ENCODE peak calls at places on chromosomes 11 and 22, in four cellular contexts. C, T, S and J are unnamed samples.

GRCh38 chr11:596374-596773 is 19.4 kb downstream of the IRF7 start:
- DNase-seq in T (no peak), C (no peak), S (no peak), J (no peak)

GRCh38 chr22:42799462-42800405 is 57.3 kb downstream of the ARFGAP3 start:
- DNase-seq in T (no peak), C (peak; percentile 13), S (no peak), J (no peak)

GRCh38 chr11:42112896-42113295 is 653.4 kb upstream of the LRRC4C start:
- DNase-seq in T (no peak), S (no peak), C (no peak), J (no peak)

GRCh38 chr11:18701614-18702216 is 3.1 kb downstream of the TMEM86A start:
- DNase-seq in S (no peak), C (no peak), T (no peak), J (no peak)

GRCh38 chr22:45885171-45885840 is 91.7 kb downstream of the WNT7B start:
- DNase-seq in S (no peak), T (no peak), C (no peak), J (no peak)

GRCh38 chr11:22879615-22880014 is 19.3 kb upstream of the CCDC179 start:
- DNase-seq in C (no peak), S (peak; percentile 3), T (no peak), J (no peak)

GRCh38 chr11:116578971-116579687 is 193.7 kb downstream of the BUD13 start:
- DNase-seq in S (no peak), C (no peak), T (no peak), J (peak; percentile 55)

GRCh38 chr11:6603287-6604080 is at the start of the genes ILK and RRP8:
- DNase-seq in S (peak; percentile 92), C (peak; percentile 94), T (peak; percentile 93), J (peak; percentile 82)

GRCh38 chr22:36191106-36191836 is 10.3 kb downstream of the APOL4 start:
- DNase-seq in S (peak; percentile 15), T (peak; percentile 80), C (no peak), J (no peak)

GRCh38 chr22:30159561-30160353 is 79.5 kb downstream of the HORMAD2 start:
- DNase-seq in C (no peak), T (no peak), S (peak; percentile 82), J (no peak)

GRCh38 chr11:27904358-27905055 is 203.4 kb downstream of the KIF18A start:
- DNase-seq in C (no peak), S (peak; percentile 82), T (no peak), J (no peak)

GRCh38 chr22:42938976-42939375 is 76.0 kb downstream of the PACSIN2 start:
- DNase-seq in S (no peak), T (no peak), C (no peak), J (no peak)

GRCh38 chr11:129917231-129917630 is 21.9 kb upstream of the NFRKB start:
- DNase-seq in S (peak; percentile 46), T (no peak), C (no peak), J (no peak)

GRCh38 chr11:2120359-2121100 is 18.7 kb downstream of the IGF2 start:
- DNase-seq in C (no peak), T (no peak), S (no peak), J (peak; percentile 63)

GRCh38 chr11:2123628-2123960 is 15.6 kb downstream of the IGF2 start:
- DNase-seq in C (no peak), T (no peak), S (no peak), J (no peak)

GRCh38 chr11:2122907-2123627 is 16.1 kb downstream of the IGF2 start:
- DNase-seq in C (no peak), T (no peak), S (no peak), J (no peak)

GRCh38 chr11:2122222-2122906 is 16.8 kb downstream of the IGF2 start:
- DNase-seq in T (no peak), S (peak; percentile 78), C (no peak), J (no peak)

DNA sequence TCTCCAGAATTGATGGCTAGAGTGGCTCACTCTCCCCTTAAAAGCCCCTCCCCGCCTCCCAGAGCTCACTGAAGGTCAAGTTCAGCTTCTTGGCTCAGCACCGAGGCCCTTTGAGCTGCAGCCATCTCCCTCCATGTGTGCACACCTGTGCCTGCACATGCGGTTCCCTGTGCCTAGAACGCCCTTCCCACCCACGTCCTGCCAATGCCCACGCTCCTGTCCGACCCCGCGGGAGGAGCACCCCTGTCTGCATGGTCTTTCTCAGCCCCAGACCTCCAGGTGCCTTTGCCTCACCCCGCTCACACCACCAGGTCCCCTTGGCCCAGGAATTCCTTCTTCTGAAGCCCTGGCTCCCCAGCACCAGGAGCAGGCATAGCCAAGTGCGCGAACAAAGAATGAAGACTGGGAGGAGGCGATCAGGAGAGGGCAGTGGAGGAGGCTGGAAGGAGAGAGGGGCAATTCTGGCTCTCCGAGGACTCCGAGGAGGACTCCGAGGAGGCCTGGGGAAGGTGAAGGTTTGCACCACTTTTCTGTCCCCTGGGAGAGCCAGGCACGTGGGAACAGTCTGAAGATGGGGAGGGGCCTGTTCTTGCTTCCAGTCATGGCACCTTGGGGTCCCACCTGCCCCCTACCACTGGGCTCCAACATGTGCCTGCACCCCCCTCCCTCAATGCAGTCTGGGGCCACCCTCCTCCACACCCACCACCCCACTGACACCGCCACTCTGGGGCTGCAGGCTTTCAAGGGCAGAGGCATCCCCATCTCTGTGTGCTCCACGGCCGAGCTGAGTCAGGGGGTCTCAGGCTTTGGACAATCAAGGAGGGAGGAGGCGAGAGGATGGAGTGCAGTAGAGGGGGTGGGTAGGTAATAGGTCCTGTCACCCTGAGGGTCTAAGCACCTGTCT is 17.7 kb downstream of the IGF2 start:
- DNase-seq in S (no peak), C (no peak), T (no peak), J (no peak)
- H3K4me3 ChIP-seq in S (no peak overlapping the region), C (no peak overlapping the region), T (no peak overlapping the region), J (no peak overlapping the region)

GRCh38 chr22:19477321-19478085 is 1.5 kb downstream of the UFD1 start:
- DNase-seq in T (no peak), C (no peak), S (peak; percentile 21), J (no peak)
- TF ChIP-seq CTCF in T (peak; percentile 34), C (peak; percentile 51), S (peak; percentile 17), J (peak; percentile 19)

GRCh38 chr11:35919244-35919643 is 24.6 kb upstream of the LDLRAD3 start:
- DNase-seq in S (peak; percentile 25), C (no peak), T (no peak), J (no peak)
- H3K4me3 ChIP-seq in S (no peak overlapping the region), C (no peak overlapping the region), T (no peak overlapping the region), J (no peak overlapping the region)

GRCh38 chr11:122360875-122361274 is 244.9 kb upstream of the BLID start:
- DNase-seq in T (no peak), S (no peak), C (no peak), J (no peak)
- TF ChIP-seq CTCF in T (no peak), S (no peak), C (no peak), J (no peak)

GRCh38 chr11:111367411-111368284 is 11.4 kb downstream of the POU2AF1 start:
- DNase-seq in S (no peak), C (no peak), T (no peak), J (no peak)
- H3K4me3 ChIP-seq in S (no peak overlapping the region), C (no peak overlapping the region), T (no peak overlapping the region), J (no peak overlapping the region)

GRCh38 chr11:118491041-118491440 is 36.2 kb upstream of the TTC36 start:
- DNase-seq in S (no peak), C (no peak), T (no peak), J (no peak)

GRCh38 chr11:118488480-118489109 is 38.7 kb upstream of the TTC36 start:
- DNase-seq in C (peak; percentile 66), S (peak; percentile 76), T (peak; percentile 59), J (peak; percentile 66)

GRCh38 chr11:118484405-118484804 is 42.9 kb upstream of the TTC36 start:
- DNase-seq in S (no peak), C (no peak), T (no peak), J (no peak)

DNA sequence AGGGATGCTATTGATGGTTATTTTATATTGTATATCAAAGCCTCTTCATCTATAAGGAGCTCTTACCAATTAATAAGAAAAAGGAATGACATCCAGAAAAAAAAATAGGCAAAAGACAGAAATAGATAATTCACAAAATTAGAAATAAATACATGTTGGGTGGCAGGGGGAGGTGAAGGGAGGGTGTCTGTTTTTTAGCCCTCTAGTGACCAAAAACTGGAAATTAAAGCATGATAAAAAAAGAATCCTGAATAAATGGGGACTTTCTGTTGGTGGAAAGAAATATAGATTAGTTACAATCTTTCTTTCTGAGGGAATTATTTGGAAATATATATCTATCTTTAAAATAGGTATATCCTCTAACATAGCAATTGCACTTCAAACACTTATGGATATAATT is 42.0 kb upstream of the TTC36 start:
- DNase-seq in C (no peak), T (no peak), S (no peak), J (no peak)
- TF ChIP-seq CTCF in C (no peak), T (no peak), S (no peak), J (peak; percentile 17)

GRCh38 chr11:126162286-126163030 is 49.0 kb downstream of the RPUSD4 start:
- DNase-seq in T (no peak), C (no peak), S (no peak), J (no peak)
- H3K4me3 ChIP-seq in T (no peak overlapping the region), C (no peak overlapping the region), S (no peak overlapping the region), J (no peak overlapping the region)